ENCODE peak calls at places on chromosomes 2 and 18, in seven cellular contexts. V is ovary, D is AG04450, Q is lower lobe of right lung, F is heart left ventricle, H is kidney, U is OCI-LY7. M is an unnamed sample.

GRCh38 chr2:156955701-156956100 is 301.8 kb upstream of the GALNT5 start:
- DNase-seq in V (no peak), H (no peak), Q (no peak), U (no peak), F (no peak), D (no peak), M (peak; percentile 39)

GRCh38 chr2:45889620-45890019 is 238.1 kb downstream of the PRKCE start:
- DNase-seq in F (no peak), U (no peak), Q (no peak), H (no peak), V (no peak), D (no peak), M (no peak)

GRCh38 chr18:8756571-8756970 is 51.2 kb downstream of the MTCL1 start:
- DNase-seq in F (no peak), Q (no peak), H (no peak), D (no peak), U (peak; percentile 41), V (no peak), M (no peak)

GRCh38 chr2:100614455-100615000 is 51.7 kb downstream of the PDCL3 start:
- DNase-seq in H (no peak), U (no peak), V (no peak), F (no peak), D (no peak), Q (no peak), M (no peak)

GRCh38 chr2:133568172-133568571 is at the start of gene NCKAP5:
- DNase-seq in V (no peak), U (no peak), H (peak; percentile 47), Q (no peak), F (peak; percentile 36), D (peak; percentile 43), M (no peak)

GRCh38 chr2:191968151-191968550 is 121.3 kb upstream of the CAVIN2 start:
- DNase-seq in H (no peak), U (no peak), F (no peak), D (no peak), Q (no peak), V (no peak), M (no peak)

GRCh38 chr2:57886196-57886786 is 160.3 kb upstream of the VRK2 start:
- DNase-seq in V (no peak), F (no peak), Q (no peak), D (no peak), U (no peak), H (no peak), M (no peak)

GRCh38 chr2:58107803-58108710 is 61.5 kb downstream of the VRK2 start:
- DNase-seq in U (no peak), F (no peak), V (no peak), H (no peak), Q (no peak), D (peak; percentile 82), M (peak; percentile 91)

GRCh38 chr2:43220982-43221659 is 5.3 kb downstream of the ZFP36L2 start:
- DNase-seq in F (peak; percentile 90), Q (peak; percentile 64), H (peak; percentile 94), V (peak; percentile 88), U (peak; percentile 54), D (peak; percentile 97), M (no peak)

GRCh38 chr2:175036582-175037018 is 31.4 kb upstream of the CHN1 start:
- DNase-seq in F (no peak), D (no peak), V (no peak), Q (no peak), U (peak; percentile 52), H (no peak), M (no peak)

GRCh38 chr2:52334185-52334584 is 1302.3 kb upstream of the NRXN1 start:
- DNase-seq in F (no peak), V (no peak), Q (no peak), H (no peak), U (no peak), D (no peak), M (no peak)

GRCh38 chr2:122083256-122084048 is 328.0 kb downstream of the TSN start:
- DNase-seq in Q (no peak), H (no peak), F (no peak), D (no peak), V (no peak), U (no peak), M (no peak)

GRCh38 chr2:202377308-202377736 is 1.2 kb downstream of the BMPR2 start:
- DNase-seq in V (peak; percentile 51), H (peak; percentile 85), F (peak; percentile 63), D (no peak), U (peak; percentile 44), Q (peak; percentile 62), M (no peak)

GRCh38 chr18:36298113-36298701 is 694 bp downstream of the FHOD3 start:
- DNase-seq in V (peak; percentile 55), D (no peak), Q (no peak), F (peak; percentile 23), H (peak; percentile 80), U (no peak), M (no peak)

DNA sequence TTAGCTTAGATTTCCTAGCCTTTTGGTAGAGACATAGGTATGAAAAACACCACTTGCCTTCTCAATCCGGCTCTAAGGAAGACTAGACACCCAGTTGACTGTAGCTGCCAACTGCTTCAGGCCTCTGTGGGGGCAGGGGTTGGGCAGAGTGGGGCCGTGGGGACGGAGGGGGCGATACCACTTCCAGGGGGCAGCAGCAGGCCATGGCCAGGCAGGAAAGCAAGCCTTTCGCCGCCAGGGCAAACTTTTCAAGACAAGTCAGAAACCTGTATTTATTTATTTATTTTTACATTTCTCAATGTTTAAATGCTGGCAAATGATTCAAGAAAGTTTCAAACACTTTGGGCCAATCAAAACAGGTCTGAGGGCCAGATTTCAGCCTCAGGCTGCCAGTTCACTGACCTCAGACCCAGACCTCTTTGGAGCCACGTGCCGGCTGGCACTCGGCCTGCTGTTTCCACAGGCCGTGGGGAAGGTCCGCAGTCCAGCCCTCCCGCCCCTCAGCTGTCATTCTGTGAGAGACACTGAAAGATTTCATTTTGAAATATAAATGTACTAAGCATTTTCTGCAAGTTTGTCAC is 63.8 kb downstream of the MEX3C start:
- DNase-seq in F (no peak), V (no peak), U (no peak), H (no peak), Q (no peak), D (no peak), M (no peak)
- H3K27ac ChIP-seq in F (no peak overlapping the region), V (no peak overlapping the region), U (no peak overlapping the region), H (no peak overlapping the region), Q (no peak overlapping the region), D (no peak overlapping the region), M (no peak overlapping the region)

GRCh38 chr2:17593445-17593840 is 52.9 kb downstream of the VSNL1 start:
- DNase-seq in D (no peak), U (no peak), V (no peak), Q (no peak), F (no peak), H (no peak), M (no peak)

GRCh38 chr2:17593841-17594482 is 53.5 kb downstream of the VSNL1 start:
- DNase-seq in V (no peak), H (no peak), F (no peak), D (no peak), Q (no peak), U (no peak), M (no peak)

GRCh38 chr2:17591846-17592245 is 51.4 kb downstream of the VSNL1 start:
- DNase-seq in H (no peak), F (no peak), V (no peak), U (no peak), D (no peak), Q (no peak), M (no peak)

GRCh38 chr2:17592731-17593409 is 52.4 kb downstream of the VSNL1 start:
- DNase-seq in D (no peak), U (no peak), Q (no peak), V (no peak), H (no peak), F (no peak), M (no peak)

GRCh38 chr2:17594533-17595391 is 54.3 kb downstream of the VSNL1 start:
- DNase-seq in F (no peak), U (no peak), H (no peak), Q (no peak), V (no peak), D (no peak), M (no peak)
- H3K27ac ChIP-seq in F (no peak overlapping the region), U (no peak overlapping the region), H (no peak overlapping the region), Q (no peak overlapping the region), V (no peak overlapping the region), D (peak overlapping the region; percentile 40), M (peak overlapping the region; percentile 92)

GRCh38 chr2:235070063-235070706 is 118.4 kb downstream of the SH3BP4 start:
- DNase-seq in D (no peak), Q (no peak), F (no peak), U (no peak), H (no peak), V (no peak), M (no peak)
- H3K27ac ChIP-seq in D (no peak overlapping the region), Q (no peak overlapping the region), F (no peak overlapping the region), U (no peak overlapping the region), H (no peak overlapping the region), V (no peak overlapping the region), M (no peak overlapping the region)

GRCh38 chr2:149765003-149765402 is 177.4 kb upstream of the MMADHC start:
- DNase-seq in H (no peak), F (no peak), D (no peak), U (no peak), Q (no peak), V (no peak), M (no peak)

GRCh38 chr2:149766339-149766738 is 178.8 kb upstream of the MMADHC start:
- DNase-seq in V (no peak), U (no peak), Q (no peak), D (no peak), F (no peak), H (no peak), M (no peak)

GRCh38 chr2:149767516-149767974 is 180.0 kb upstream of the MMADHC start:
- DNase-seq in H (no peak), D (no peak), V (no peak), U (no peak), Q (no peak), F (no peak), M (no peak)

GRCh38 chr2:149763358-149763757 is 175.8 kb upstream of the MMADHC start:
- DNase-seq in V (no peak), F (no peak), H (no peak), D (no peak), Q (no peak), U (no peak), M (no peak)

GRCh38 chr2:149765636-149766035 is 178.1 kb upstream of the MMADHC start:
- DNase-seq in U (no peak), Q (no peak), V (no peak), F (no peak), D (no peak), H (no peak), M (no peak)
- H3K27ac ChIP-seq in U (no peak overlapping the region), Q (no peak overlapping the region), V (no peak overlapping the region), F (no peak overlapping the region), D (no peak overlapping the region), H (no peak overlapping the region), M (no peak overlapping the region)

GRCh38 chr2:109560265-109560664 is 53.5 kb downstream of the SEPTIN10 start:
- DNase-seq in H (no peak), F (no peak), D (no peak), Q (no peak), U (no peak), V (no peak), M (no peak)

GRCh38 chr2:109558076-109558882 is 55.5 kb downstream of the SEPTIN10 start:
- DNase-seq in U (no peak), H (no peak), Q (no peak), V (no peak), D (no peak), F (no peak), M (peak; percentile 75)

GRCh38 chr2:109562421-109562820 is 51.3 kb downstream of the SEPTIN10 start:
- DNase-seq in Q (no peak), H (no peak), U (no peak), F (no peak), V (no peak), D (no peak), M (no peak)

GRCh38 chr2:109563294-109563693 is 50.5 kb downstream of the SEPTIN10 start:
- DNase-seq in V (no peak), H (no peak), D (no peak), U (no peak), Q (no peak), F (no peak), M (no peak)

GRCh38 chr2:109563980-109564550 is 49.7 kb downstream of the SEPTIN10 start:
- DNase-seq in Q (no peak), H (no peak), U (no peak), V (no peak), F (no peak), D (no peak), M (no peak)
- H3K27ac ChIP-seq in Q (no peak overlapping the region), H (no peak overlapping the region), U (no peak overlapping the region), V (no peak overlapping the region), F (no peak overlapping the region), D (no peak overlapping the region), M (peak overlapping the region; percentile 49)